ENCODE peak calls at places on chromosomes 7 and 10, in six cellular contexts. T, O, F, E, R and K are unnamed samples. For H3K4me1, the result is how much of the 10 kb centered on the place peaks cover.

GRCh38 chr7:114364151-114364550 is 50.5 kb upstream of the FOXP2 start:
- DNase-seq in T (no peak), O (no peak), F (no peak), E (no peak), R (no peak), K (no peak)

GRCh38 chr7:114062810-114063209 is 144.0 kb upstream of the PPP1R3A start:
- DNase-seq in T (no peak), O (no peak), F (no peak), E (no peak), R (no peak), K (no peak)

GRCh38 chr7:124084024-124084423 is 51.2 kb upstream of the TMEM229A start:
- DNase-seq in T (no peak), O (no peak), F (no peak), E (no peak), R (no peak), K (no peak)

GRCh38 chr7:47653550-47654351 is 71.8 kb upstream of the TNS3 start:
- DNase-seq in T (peak), O (no peak), F (no peak), E (no peak), R (no peak), K (no peak)

GRCh38 chr10:119550802-119551201 is 8.3 kb upstream of the RGS10 start:
- DNase-seq in T (no peak), O (no peak), F (no peak), E (no peak), R (no peak), K (no peak)

GRCh38 chr7:17234398-17235021 is 63.9 kb upstream of the AHR start:
- DNase-seq in T (peak), O (no peak), F (peak), E (no peak), R (no peak), K (peak)

GRCh38 chr10:49220031-49220430 is 31.8 kb upstream of the TMEM273 start:
- DNase-seq in T (peak), O (no peak), F (no peak), E (no peak), R (no peak), K (no peak)

GRCh38 chr7:17027143-17027802 is 145.5 kb upstream of the AGR3 start:
- DNase-seq in T (no peak), O (no peak), F (no peak), E (no peak), R (no peak), K (no peak)

GRCh38 chr10:113061054-113061430 is 111.0 kb downstream of the TCF7L2 start:
- DNase-seq in T (no peak), O (no peak), F (no peak), E (no peak), R (no peak), K (no peak)

GRCh38 chr10:551489-552252 is 137.8 kb downstream of the DIP2C start:
- DNase-seq in T (no peak), O (no peak), F (no peak), E (no peak), R (no peak), K (no peak)

GRCh38 chr10:47176206-47176902 is 123.6 kb upstream of the GDF10 start:
- DNase-seq in T (no peak), O (peak), F (no peak), E (no peak), R (no peak), K (no peak)

GRCh38 chr10:21304198-21304597 is 221.3 kb downstream of the SKIDA1 start:
- DNase-seq in T (no peak), O (no peak), F (no peak), E (no peak), R (no peak), K (no peak)

GRCh38 chr7:16961650-16962049 is 79.9 kb upstream of the AGR3 start:
- DNase-seq in T (no peak), O (no peak), F (no peak), E (no peak), R (no peak), K (no peak)

GRCh38 chr10:101536800-101537199 is 51.3 kb downstream of the POLL start:
- DNase-seq in T (peak), O (no peak), F (no peak), E (no peak), R (no peak), K (no peak)

GRCh38 chr10:129939416-129940275 is 24.4 kb downstream of the EBF3 start:
- DNase-seq in T (no peak), O (no peak), F (no peak), E (peak), R (no peak), K (no peak)

GRCh38 chr7:26639695-26640094 is 224.7 kb downstream of the SKAP2 start:
- DNase-seq in T (no peak), O (no peak), F (no peak), E (no peak), R (no peak), K (no peak)

GRCh38 chr7:157431951-157432540 is 95.2 kb downstream of the DNAJB6 start:
- DNase-seq in T (no peak), O (peak), F (no peak), E (peak), R (no peak), K (no peak)

DNA sequence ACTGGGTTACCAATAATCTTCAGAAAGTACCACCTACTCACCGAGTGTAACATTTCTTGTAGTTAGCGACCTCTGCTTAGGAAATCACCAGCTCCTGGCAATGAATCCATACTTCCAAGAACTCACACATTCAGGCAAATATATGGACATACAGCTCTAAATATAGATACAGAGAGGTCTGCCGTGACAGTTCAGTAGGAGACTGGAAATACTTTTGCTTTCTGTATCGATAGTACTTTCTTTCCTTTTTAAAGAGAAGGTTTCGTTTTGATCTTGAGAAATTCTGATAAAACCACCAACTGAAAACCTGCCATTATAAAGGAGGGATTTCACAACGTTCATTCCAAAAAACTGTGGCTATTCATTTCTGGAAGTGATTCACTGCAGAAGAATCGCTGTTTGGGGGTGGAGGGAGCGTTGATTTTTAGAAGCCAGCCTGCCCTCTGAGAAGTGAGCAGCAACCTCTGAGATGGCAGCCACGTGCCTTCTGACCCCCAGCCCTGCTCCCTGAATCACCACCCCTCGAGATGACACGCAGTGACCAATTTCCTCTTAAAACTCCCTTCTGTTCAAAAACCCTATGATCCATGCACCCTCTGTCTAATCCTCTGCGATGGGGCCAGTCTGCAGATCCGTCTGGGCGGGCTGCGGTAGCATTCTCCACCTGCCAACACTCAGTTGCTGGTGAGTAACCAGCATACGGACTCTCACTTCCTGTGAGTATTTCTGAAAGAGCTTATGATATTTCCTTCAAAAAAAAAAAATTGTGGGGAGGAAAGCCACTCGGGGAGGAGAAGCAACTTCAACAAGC is 179.1 kb upstream of the KLF14 start:
- DNase-seq in T (peak), O (peak), F (peak), E (peak), R (peak), K (no peak)
- TF ChIP-seq CTCF in T (no peak), O (no peak), F (no peak), E (no peak), R (no peak), K (no peak)

DNA sequence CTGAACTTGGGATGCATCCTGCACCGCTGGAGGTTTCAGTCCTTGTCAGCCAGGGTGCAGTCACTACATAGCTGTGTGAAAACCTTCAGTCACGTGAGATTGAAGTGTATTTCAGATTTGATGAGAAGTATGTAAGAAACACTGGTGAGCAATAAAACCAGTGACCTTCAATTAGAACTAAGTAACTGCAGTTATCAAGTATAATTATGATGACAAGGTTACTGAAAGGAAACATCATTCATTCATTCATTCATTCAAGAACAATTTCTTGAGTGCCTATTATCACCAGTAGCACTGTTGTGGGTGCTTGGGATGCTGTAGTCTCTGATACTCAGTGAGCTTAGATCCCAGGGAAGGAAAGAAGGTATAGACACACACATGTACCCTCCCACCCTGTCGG is 33.6 kb downstream of the RHEB start:
- DNase-seq in T (no peak), O (no peak), F (no peak), E (no peak), R (no peak), K (no peak)
- H3K4me1 ChIP-seq in T (under half), O (under half), F (under half), E (under half), R (under half), K (under half)

GRCh38 chr10:44963772-44964633 is 4.4 kb downstream of the RASSF4 start:
- DNase-seq in T (no peak), O (peak), F (no peak), E (no peak), R (peak), K (peak)
- H3K4me3 ChIP-seq in T (no peak), O (peak), F (peak), E (no peak), R (no peak), K (no peak)

DNA sequence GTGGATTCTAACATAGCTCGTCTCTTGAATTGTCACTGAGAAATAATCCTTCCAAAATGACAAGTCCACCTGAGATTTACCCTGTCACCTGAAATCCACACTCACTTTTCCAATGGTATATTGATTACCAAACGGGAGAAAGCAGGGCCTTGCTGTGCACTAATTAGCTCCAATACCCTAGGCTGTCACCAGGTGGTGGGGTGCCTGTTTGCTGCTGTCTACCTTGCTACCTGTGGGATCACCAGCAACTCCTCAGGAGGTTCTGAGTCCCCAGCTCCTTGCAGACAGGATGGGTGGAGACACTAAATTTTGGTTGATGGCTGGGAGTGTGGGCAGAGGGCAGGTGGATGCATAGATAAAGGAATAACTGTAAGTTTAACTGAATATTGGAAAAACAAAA is 237.2 kb upstream of the ZNF32 start:
- DNase-seq in T (no peak), O (no peak), F (no peak), E (no peak), R (no peak), K (no peak)
- TF ChIP-seq CTCF in T (peak), O (no peak), F (peak), E (no peak), R (no peak), K (no peak)